ENCODE peak calls at places on chromosome 12, in seven cellular contexts. B, M, G, C, N, V and U are unnamed samples.

GRCh38 chr12:124698211-124698997 is 131.0 kb upstream of the NCOR2 start:
- DNase-seq in B (no peak), M (no peak), G (peak), C (no peak), N (no peak), V (no peak), U (no peak)

GRCh38 chr12:92139634-92140555 is 5.8 kb downstream of the BTG1 start:
- DNase-seq in B (peak), M (no peak), G (no peak), C (no peak), N (no peak), V (no peak), U (no peak)

GRCh38 chr12:99915251-99916082 is 69.3 kb downstream of the ANKS1B start:
- DNase-seq in B (no peak), M (no peak), G (peak), C (peak), N (no peak), V (no peak), U (no peak)

GRCh38 chr12:124713436-124714082 is 146.1 kb upstream of the NCOR2 start:
- DNase-seq in B (peak), M (peak), G (peak), C (peak), N (no peak), V (peak), U (no peak)

GRCh38 chr12:24530689-24531088 is 418.2 kb downstream of the BCAT1 start:
- DNase-seq in B (no peak), M (no peak), G (no peak), C (no peak), N (no peak), V (no peak), U (no peak)

GRCh38 chr12:95997911-95998510 is 1.9 kb upstream of the HAL start:
- DNase-seq in B (no peak), M (no peak), G (no peak), C (no peak), N (no peak), V (no peak), U (no peak)

GRCh38 chr12:19186722-19187661 is 57.5 kb downstream of the PLEKHA5 start:
- DNase-seq in B (peak), M (no peak), G (peak), C (no peak), N (no peak), V (peak), U (no peak)

GRCh38 chr12:53781218-53781801 is 29.5 kb upstream of the CISTR start:
- DNase-seq in B (no peak), M (no peak), G (no peak), C (no peak), N (no peak), V (no peak), U (no peak)

DNA sequence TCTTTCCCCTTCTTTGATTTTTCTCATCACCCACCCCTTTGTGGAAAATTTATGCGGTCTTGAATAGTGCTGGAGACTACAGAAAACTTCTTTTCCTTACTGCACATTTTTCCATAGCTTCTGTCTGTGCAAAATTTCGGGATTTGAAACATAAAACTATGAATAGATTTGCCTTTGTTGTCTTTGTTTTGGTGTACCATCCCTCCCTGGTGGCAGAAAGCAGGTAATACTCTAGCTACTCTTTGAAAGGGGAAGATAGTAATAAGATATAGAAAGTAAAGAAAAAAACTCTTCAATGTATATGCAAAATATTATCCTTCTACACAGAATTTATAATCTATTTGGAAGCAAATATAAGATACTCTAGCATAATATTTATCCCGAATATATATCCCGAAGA is 79.1 kb upstream of the LMO3 start:
- DNase-seq in B (no peak), M (no peak), G (peak), C (no peak), N (no peak), V (no peak), U (no peak)
- TF ChIP-seq CTCF in B (peak), M (no peak), G (peak), C (no peak), N (no peak), V (no peak), U (peak)

GRCh38 chr12:108514468-108514972 is 557 bp upstream of the FICD start:
- DNase-seq in B (no peak), M (no peak), G (no peak), C (no peak), N (no peak), V (no peak), U (no peak)
- TF ChIP-seq CTCF in B (no peak), M (no peak), G (no peak), C (no peak), N (no peak), V (no peak), U (no peak)

GRCh38 chr12:118035194-118036041 is 18.9 kb downstream of the RFC5 start:
- DNase-seq in B (peak), M (no peak), G (peak), C (no peak), N (no peak), V (no peak), U (no peak)
- TF ChIP-seq CTCF in B (no peak), M (no peak), G (peak), C (no peak), N (no peak), V (no peak), U (no peak)

DNA sequence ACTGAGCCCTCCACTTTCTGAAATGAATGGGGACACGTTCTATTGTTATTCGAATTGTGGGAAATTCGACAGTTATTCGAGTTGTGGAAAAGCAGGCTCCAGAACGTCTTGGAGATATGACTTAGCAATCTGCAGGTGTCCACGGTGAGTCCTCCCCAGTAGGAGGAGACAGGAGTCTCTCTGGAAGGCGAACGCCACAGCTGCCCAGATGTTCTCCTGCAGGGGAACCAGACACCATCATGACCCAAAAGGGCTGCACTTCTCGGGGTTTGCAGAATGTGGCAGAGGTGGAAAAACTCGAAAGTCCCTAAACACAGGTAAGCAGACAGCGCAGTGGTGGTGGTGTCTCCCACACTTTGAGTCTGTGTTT is 363.6 kb upstream of the SFSWAP start:
- DNase-seq in B (no peak), M (no peak), G (no peak), C (no peak), N (no peak), V (no peak), U (no peak)
- TF ChIP-seq CTCF in B (no peak), M (no peak), G (no peak), C (no peak), N (no peak), V (no peak), U (no peak)

DNA sequence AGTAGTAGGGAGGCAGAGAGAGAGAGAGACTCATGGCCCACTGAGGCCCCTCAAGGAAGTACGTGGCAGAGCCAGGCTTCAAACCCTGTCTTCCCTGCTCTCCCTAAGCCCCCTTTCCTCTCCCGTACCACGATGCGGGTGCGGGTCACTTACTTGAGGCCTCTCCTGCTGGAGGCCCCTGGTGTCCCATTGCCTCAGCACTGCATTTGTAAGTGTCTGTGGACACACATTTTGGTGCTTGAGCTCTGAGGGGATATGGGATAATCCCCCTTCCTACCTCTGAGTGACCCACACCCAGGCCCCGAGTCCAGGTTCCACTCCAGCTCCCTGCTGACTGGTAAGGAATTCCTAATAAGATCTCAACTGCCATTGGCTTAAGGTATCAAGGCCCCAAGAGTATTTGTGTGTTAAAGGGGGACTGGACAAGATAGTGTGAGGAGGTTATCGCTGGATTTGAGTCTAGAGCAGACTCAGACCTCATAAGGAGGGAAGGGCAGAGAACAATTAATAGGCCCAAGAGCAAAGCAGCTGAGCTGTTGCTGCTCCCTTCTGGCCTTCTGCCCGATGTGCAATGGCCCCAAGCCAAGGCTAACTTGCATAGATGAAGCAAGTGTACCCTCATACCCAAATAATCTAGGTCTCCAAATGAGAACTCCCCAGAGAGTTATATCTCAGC is 71.9 kb downstream of the CRACR2A start:
- DNase-seq in B (no peak), M (no peak), G (peak), C (no peak), N (no peak), V (peak), U (no peak)
- TF ChIP-seq CTCF in B (no peak), M (no peak), G (peak), C (peak), N (no peak), V (peak), U (peak)

GRCh38 chr12:23533295-23533694 is 416.2 kb downstream of the SOX5 start:
- DNase-seq in B (no peak), M (no peak), G (no peak), C (no peak), N (no peak), V (no peak), U (no peak)

GRCh38 chr12:23525450-23526072 is 423.9 kb downstream of the SOX5 start:
- DNase-seq in B (no peak), M (no peak), G (no peak), C (no peak), N (no peak), V (no peak), U (no peak)

GRCh38 chr12:23523339-23523738 is 426.1 kb downstream of the SOX5 start:
- DNase-seq in B (no peak), M (no peak), G (no peak), C (no peak), N (no peak), V (no peak), U (no peak)

GRCh38 chr12:23533699-23534098 is 415.8 kb downstream of the SOX5 start:
- DNase-seq in B (no peak), M (no peak), G (no peak), C (no peak), N (no peak), V (no peak), U (no peak)

GRCh38 chr12:23528316-23528715 is 421.2 kb downstream of the SOX5 start:
- DNase-seq in B (no peak), M (no peak), G (no peak), C (no peak), N (no peak), V (no peak), U (no peak)
- TF ChIP-seq CTCF in B (no peak), M (no peak), G (no peak), C (no peak), N (no peak), V (no peak), U (no peak)

GRCh38 chr12:6373022-6373787 is 2.2 kb downstream of the SCNN1A start:
- DNase-seq in B (no peak), M (no peak), G (no peak), C (no peak), N (no peak), V (no peak), U (no peak)

GRCh38 chr12:6369916-6370575 is 5.3 kb downstream of the SCNN1A start:
- DNase-seq in B (no peak), M (no peak), G (no peak), C (no peak), N (no peak), V (no peak), U (no peak)

GRCh38 chr12:6372403-6373003 is 2.9 kb downstream of the SCNN1A start:
- DNase-seq in B (no peak), M (no peak), G (peak), C (peak), N (no peak), V (peak), U (no peak)

GRCh38 chr12:6370576-6370935 is 4.8 kb downstream of the SCNN1A start:
- DNase-seq in B (no peak), M (no peak), G (no peak), C (no peak), N (no peak), V (no peak), U (no peak)

DNA sequence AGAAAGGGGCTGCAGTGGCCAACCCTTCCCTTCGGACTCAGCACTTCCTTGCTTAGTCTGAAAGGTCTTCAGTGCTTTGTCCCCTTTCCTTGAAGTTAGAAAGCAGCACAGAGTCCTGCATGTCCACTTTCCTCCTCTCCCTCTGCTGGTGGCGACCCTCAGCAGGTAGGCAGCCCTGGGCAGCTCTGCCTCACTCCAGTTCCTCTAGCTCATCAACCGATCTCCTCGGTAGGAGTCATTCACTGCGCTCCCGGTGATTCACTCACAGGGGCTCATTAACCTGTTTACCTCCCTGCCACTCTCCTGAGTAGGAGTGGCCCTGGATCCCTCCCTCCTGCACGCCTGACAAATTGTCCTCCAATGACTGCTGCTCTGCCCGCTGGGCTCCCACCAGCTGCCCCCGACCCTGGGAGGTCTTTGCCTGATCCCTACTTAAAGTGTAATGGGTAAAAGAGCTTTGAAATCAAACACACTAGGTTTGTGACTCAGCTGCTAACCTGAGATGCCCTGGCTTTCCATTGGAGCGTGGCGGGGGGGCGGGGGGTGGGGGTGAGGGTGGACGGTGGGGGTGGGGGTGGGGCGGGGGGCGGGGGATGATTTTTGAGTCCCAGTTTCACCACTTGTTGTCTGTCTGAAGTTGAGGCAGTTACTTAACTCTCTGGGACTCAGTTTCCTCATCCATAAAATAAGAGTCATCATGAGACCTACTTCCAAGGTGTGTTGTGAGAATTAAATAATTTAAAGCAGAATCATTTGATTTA is 4.2 kb downstream of the SCNN1A start:
- DNase-seq in B (no peak), M (no peak), G (peak), C (no peak), N (peak), V (peak), U (no peak)
- TF ChIP-seq CTCF in B (no peak), M (no peak), G (peak), C (peak), N (no peak), V (peak), U (no peak)